ENCODE peak calls at places on chromosomes 3 and 15, in six cellular contexts. G is K562, Z is substantia nigra, F is AG09319, X is pancreas, U is NCI-H774. O is an unnamed sample.

GRCh38 chr15:77475898-77476297 is 55.2 kb downstream of the HMG20A start:
- DNase-seq in F (no peak), X (no peak), U (no peak), G (no peak), Z (no peak), O (no peak)

GRCh38 chr15:75620043-75620775 is 5.3 kb downstream of the SNUPN start:
- DNase-seq in G (no peak), X (no peak), U (no peak), Z (no peak), F (no peak), O (no peak)

GRCh38 chr3:105747056-105747455 is 121.8 kb downstream of the CBLB start:
- DNase-seq in G (no peak), Z (no peak), X (no peak), U (no peak), F (no peak), O (no peak)

GRCh38 chr15:71455878-71456277 is 340.6 kb downstream of the THSD4 start:
- DNase-seq in U (no peak), X (no peak), Z (no peak), F (no peak), G (no peak), O (no peak)

GRCh38 chr3:42264399-42265058 is 1.5 kb downstream of the CCK start:
- DNase-seq in F (no peak), G (peak), U (no peak), Z (peak), X (peak), O (peak)

GRCh38 chr3:8856721-8857120 is 87.3 kb upstream of the OXTR start:
- DNase-seq in X (no peak), F (no peak), G (no peak), Z (no peak), U (no peak), O (no peak)

GRCh38 chr3:30689202-30689641 is 82.8 kb downstream of the TGFBR2 start:
- DNase-seq in G (no peak), Z (peak), U (no peak), F (no peak), X (peak), O (no peak)

GRCh38 chr3:147423601-147424324 is 14.6 kb downstream of the ZIC1 start:
- DNase-seq in G (no peak), F (no peak), U (no peak), Z (no peak), X (no peak), O (no peak)

GRCh38 chr3:95319921-95320494 is 1257.1 kb downstream of the NSUN3 start:
- DNase-seq in U (no peak), X (no peak), G (no peak), Z (no peak), F (no peak), O (no peak)

GRCh38 chr15:40105517-40106202 is 3.0 kb downstream of the BMF start:
- DNase-seq in X (no peak), G (no peak), Z (no peak), F (no peak), U (no peak), O (no peak)

GRCh38 chr15:73330206-73331051 is 38.3 kb downstream of the HCN4 start:
- DNase-seq in Z (no peak), X (peak), G (no peak), F (no peak), U (no peak), O (no peak)

GRCh38 chr3:95037097-95037496 is 974.2 kb downstream of the NSUN3 start:
- DNase-seq in U (no peak), F (no peak), X (no peak), Z (no peak), G (no peak), O (no peak)

GRCh38 chr15:99282129-99282528 is 30.8 kb downstream of the LRRC28 start:
- DNase-seq in G (no peak), X (no peak), U (no peak), Z (no peak), F (no peak), O (no peak)

GRCh38 chr3:127105587-127105986 is 87.3 kb upstream of the PRR23E start:
- DNase-seq in U (no peak), G (no peak), X (no peak), Z (no peak), F (no peak), O (no peak)

GRCh38 chr3:161415506-161416231 is 44.4 kb upstream of the SPTSSB start:
- DNase-seq in Z (no peak), G (no peak), F (peak), U (peak), X (no peak), O (no peak)